ENCODE peak calls at places on chromosomes 12 and 14, in four cellular contexts. One of them, this sample, is unnamed.

GRCh38 chr14:70886421-70887206 is 20.6 kb upstream of the PCNX1 start:
- DNase-seq in cardiac muscle cell: peak; percentile 27
- DNase-seq in A549: no peak
- DNase-seq in HT1080: no peak
- DNase-seq in this sample: no peak

GRCh38 chr14:103630364-103631108 is 1.5 kb downstream of the KLC1 start:
- DNase-seq in A549: no peak
- DNase-seq in HT1080: no peak
- DNase-seq in cardiac muscle cell: no peak
- DNase-seq in this sample: no peak

GRCh38 chr14:105588236-105588860 is 62.0 kb downstream of the TMEM121 start:
- DNase-seq in A549: no peak
- DNase-seq in HT1080: no peak
- DNase-seq in cardiac muscle cell: no peak
- DNase-seq in this sample: no peak

GRCh38 chr12:21502164-21502496 is 541 bp downstream of the GOLT1B start:
- DNase-seq in HT1080: peak; percentile 10
- DNase-seq in A549: peak; percentile 28
- DNase-seq in cardiac muscle cell: peak; percentile 65
- DNase-seq in this sample: peak; percentile 6

GRCh38 chr14:45426685-45427282 is 173.8 kb upstream of the MIS18BP1 start:
- DNase-seq in cardiac muscle cell: peak; percentile 67
- DNase-seq in A549: peak; percentile 11
- DNase-seq in HT1080: peak; percentile 61
- DNase-seq in this sample: no peak

GRCh38 chr12:49349266-49349665 is 2.6 kb downstream of the DNAJC22 start:
- DNase-seq in A549: no peak
- DNase-seq in cardiac muscle cell: no peak
- DNase-seq in HT1080: no peak
- DNase-seq in this sample: no peak

GRCh38 chr14:59481407-59482119 is 2.6 kb downstream of the L3HYPDH start:
- DNase-seq in cardiac muscle cell: no peak
- DNase-seq in A549: no peak
- DNase-seq in HT1080: peak; percentile 27
- DNase-seq in this sample: no peak

GRCh38 chr12:120741476-120742206 is 16.0 kb downstream of the ACADS start:
- DNase-seq in cardiac muscle cell: no peak
- DNase-seq in A549: no peak
- DNase-seq in HT1080: no peak
- DNase-seq in this sample: no peak

GRCh38 chr12:90858261-90858660 is 96.7 kb downstream of the CCER1 start:
- DNase-seq in A549: no peak
- DNase-seq in HT1080: peak; percentile 77
- DNase-seq in cardiac muscle cell: peak; percentile 80
- DNase-seq in this sample: no peak

GRCh38 chr14:92135269-92135668 is 13.5 kb downstream of the CPSF2 start:
- DNase-seq in A549: peak; percentile 11
- DNase-seq in HT1080: peak; percentile 23
- DNase-seq in cardiac muscle cell: peak; percentile 2
- DNase-seq in this sample: no peak

GRCh38 chr14:92941531-92941930 is 18.6 kb downstream of the CHGA start:
- DNase-seq in cardiac muscle cell: no peak
- DNase-seq in A549: no peak
- DNase-seq in HT1080: no peak
- DNase-seq in this sample: no peak

GRCh38 chr14:85565862-85566296 is 35.9 kb downstream of the FLRT2 start:
- DNase-seq in cardiac muscle cell: no peak
- DNase-seq in A549: no peak
- DNase-seq in HT1080: peak; percentile 78
- DNase-seq in this sample: no peak

GRCh38 chr14:92903359-92903758 is 19.6 kb upstream of the CHGA start:
- DNase-seq in cardiac muscle cell: no peak
- DNase-seq in A549: no peak
- DNase-seq in HT1080: no peak
- DNase-seq in this sample: no peak

GRCh38 chr12:109871678-109872314 is 8.5 kb downstream of the GLTP start:
- DNase-seq in HT1080: no peak
- DNase-seq in A549: no peak
- DNase-seq in cardiac muscle cell: no peak
- DNase-seq in this sample: no peak

GRCh38 chr12:108563135-108563803 is 873 bp downstream of the ISCU start:
- DNase-seq in HT1080: peak; percentile 89
- DNase-seq in A549: peak; percentile 97
- DNase-seq in cardiac muscle cell: peak; percentile 82
- DNase-seq in this sample: peak; percentile 79

GRCh38 chr14:34021096-34021495 is 70.2 kb upstream of the EGLN3 start:
- DNase-seq in HT1080: no peak
- DNase-seq in A549: no peak
- DNase-seq in cardiac muscle cell: no peak
- DNase-seq in this sample: no peak

GRCh38 chr12:104615048-104615561 is 158.4 kb downstream of the CHST11 start:
- DNase-seq in cardiac muscle cell: peak; percentile 24
- DNase-seq in A549: no peak
- DNase-seq in HT1080: no peak
- DNase-seq in this sample: no peak

GRCh38 chr12:54294152-54294913 is 6.5 kb downstream of the NFE2 start:
- DNase-seq in A549: peak; percentile 83
- DNase-seq in HT1080: no peak
- DNase-seq in cardiac muscle cell: peak; percentile 31
- DNase-seq in this sample: peak; percentile 65

GRCh38 chr12:51403159-51403558 is 12.0 kb upstream of the GALNT6 start:
- DNase-seq in cardiac muscle cell: no peak
- DNase-seq in A549: no peak
- DNase-seq in HT1080: no peak
- DNase-seq in this sample: no peak

GRCh38 chr14:78405071-78405856 is 235.1 kb downstream of the NRXN3 start:
- DNase-seq in HT1080: no peak
- DNase-seq in cardiac muscle cell: no peak
- DNase-seq in A549: no peak
- DNase-seq in this sample: no peak

GRCh38 chr12:123282111-123282510 is 10.5 kb upstream of the CDK2AP1 start:
- DNase-seq in HT1080: no peak
- DNase-seq in A549: no peak
- DNase-seq in cardiac muscle cell: no peak
- DNase-seq in this sample: no peak

GRCh38 chr14:66140213-66140918 is 345.8 kb upstream of the CCDC196 start:
- DNase-seq in cardiac muscle cell: no peak
- DNase-seq in A549: no peak
- DNase-seq in HT1080: no peak
- DNase-seq in this sample: no peak